ENCODE peak calls at places on chromosomes 2 and 18, in four cellular contexts. E is C1 segment of cervical spinal cord, X is mammary epithelial cell, I is 8988T. Q is an unnamed sample.

GRCh38 chr2:17915811-17916523 is 37.5 kb downstream of the KCNS3 start:
- DNase-seq in E (no peak), I (no peak), X (no peak), Q (no peak)

GRCh38 chr2:170815746-170816498 is 765 bp upstream of the GAD1 start:
- DNase-seq in E (no peak), I (peak; percentile 88), X (peak; percentile 64), Q (no peak)

GRCh38 chr2:171225302-171225980 is 64.7 kb upstream of the TLK1 start:
- DNase-seq in X (peak; percentile 91), E (no peak), I (no peak), Q (no peak)

GRCh38 chr2:95719473-95720060 is 127.8 kb downstream of the TRIM43 start:
- DNase-seq in I (no peak), E (no peak), X (no peak), Q (no peak)

GRCh38 chr2:234674781-234675201 is 177.9 kb upstream of the ARL4C start:
- DNase-seq in E (no peak), I (no peak), X (peak; percentile 23), Q (no peak)

GRCh38 chr2:113305146-113305545 is 26.4 kb upstream of the PAX8 start:
- DNase-seq in X (peak; percentile 62), E (no peak), I (no peak), Q (no peak)

GRCh38 chr18:77207540-77207939 is 42.1 kb upstream of the GALR1 start:
- DNase-seq in I (peak; percentile 20), E (no peak), X (peak; percentile 42), Q (no peak)

GRCh38 chr18:26546875-26547301 is 1.5 kb downstream of the KCTD1 start:
- DNase-seq in X (no peak), I (no peak), E (no peak), Q (no peak)

GRCh38 chr2:204115692-204116091 is 179.1 kb downstream of the ICOS start:
- DNase-seq in X (no peak), I (no peak), E (no peak), Q (no peak)

GRCh38 chr18:49723648-49724180 is 89.6 kb downstream of the ACAA2 start:
- DNase-seq in E (no peak), X (peak; percentile 97), I (no peak), Q (no peak)

GRCh38 chr18:6009751-6010150 is 114.4 kb upstream of the TMEM200C start:
- DNase-seq in I (no peak), E (no peak), X (no peak), Q (no peak)

GRCh38 chr18:7840445-7840844 is 273.3 kb downstream of the PTPRM start:
- DNase-seq in I (no peak), X (no peak), E (no peak), Q (no peak)

GRCh38 chr2:10909050-10909995 is 2.4 kb upstream of the KCNF1 start:
- DNase-seq in E (no peak), X (no peak), I (no peak), Q (no peak)

GRCh38 chr2:127649684-127650040 is 3.7 kb downstream of the GPR17 start:
- DNase-seq in X (peak; percentile 64), I (no peak), E (peak; percentile 56), Q (no peak)

GRCh38 chr18:46892842-46893241 is 24.5 kb downstream of the PIAS2 start:
- DNase-seq in I (no peak), E (no peak), X (no peak), Q (no peak)

GRCh38 chr2:134389331-134389835 is 135.5 kb downstream of the MGAT5 start:
- DNase-seq in I (no peak), E (no peak), X (no peak), Q (no peak)

GRCh38 chr2:128540670-128541069 is 222.0 kb upstream of the HS6ST1 start:
- DNase-seq in I (no peak), E (no peak), X (no peak), Q (no peak)

GRCh38 chr18:26908906-26909305 is 43.4 kb upstream of the AQP4 start:
- DNase-seq in X (no peak), I (no peak), E (peak; percentile 32), Q (no peak)

GRCh38 chr2:196925768-196926561 is 542 bp downstream of the PGAP1 start:
- DNase-seq in X (peak; percentile 65), E (peak; percentile 73), I (peak; percentile 33), Q (peak; percentile 49)

GRCh38 chr2:235523021-235523420 is 29.2 kb downstream of the AGAP1 start:
- DNase-seq in I (no peak), E (no peak), X (no peak), Q (no peak)

GRCh38 chr2:207149253-207150213 is 16.2 kb downstream of the KLF7 start:
- DNase-seq in X (no peak), I (no peak), E (no peak), Q (peak; percentile 44)

GRCh38 chr2:24824966-24825882 is 32.0 kb downstream of the CENPO start:
- DNase-seq in I (peak; percentile 40), X (no peak), E (no peak), Q (no peak)

GRCh38 chr2:64750001-64750816 is 96.5 kb upstream of the SERTAD2 start:
- DNase-seq in X (peak; percentile 54), E (peak; percentile 50), I (no peak), Q (no peak)

GRCh38 chr2:212024040-212024439 is 514.6 kb downstream of the ERBB4 start:
- DNase-seq in I (no peak), E (no peak), X (no peak), Q (no peak)

GRCh38 chr2:143778981-143779380 is 649.8 kb downstream of the ARHGAP15 start:
- DNase-seq in X (peak; percentile 11), E (no peak), I (no peak), Q (no peak)

GRCh38 chr2:98822301-98823164 is 91.6 kb upstream of the MGAT4A start:
- DNase-seq in I (no peak), X (no peak), E (peak; percentile 15), Q (no peak)

GRCh38 chr2:16774980-16775963 is 109.6 kb upstream of the CYRIA start:
- DNase-seq in E (no peak), X (no peak), I (no peak), Q (no peak)

Q was measured in cerebellar nuclear complex.